ENCODE peak calls at places on chromosome 22, in seven cellular contexts. X is MM.1S, C is neural progenitor cell, B is neural crest cell, F is omental fat pad, W is BJ, J is AG04450. G is an unnamed sample.

GRCh38 chr22:50528682-50529415 is 963 bp downstream of the TYMP start:
- DNase-seq in J (no peak), B (no peak), X (no peak), W (no peak), C (no peak), F (no peak), G (no peak)

GRCh38 chr22:27614291-27615007 is 187.1 kb downstream of the MN1 start:
- DNase-seq in J (no peak), F (no peak), C (no peak), W (no peak), B (no peak), X (no peak), G (no peak)

GRCh38 chr22:29311468-29312217 is 3.9 kb downstream of the RASL10A start:
- DNase-seq in F (no peak), J (no peak), C (no peak), X (no peak), W (no peak), B (no peak), G (no peak)

GRCh38 chr22:37186228-37186996 is 1.6 kb downstream of the C1QTNF6 start:
- DNase-seq in J (peak; percentile 57), B (no peak), X (peak; percentile 68), W (no peak), F (no peak), C (peak; percentile 61), G (peak; percentile 27)

GRCh38 chr22:35619336-35620094 is 2.4 kb upstream of the MB start:
- DNase-seq in X (no peak), J (no peak), B (no peak), C (no peak), F (no peak), W (no peak), G (no peak)

GRCh38 chr22:32967285-32968101 is 90.7 kb downstream of the SYN3 start:
- DNase-seq in X (no peak), J (no peak), F (no peak), W (no peak), B (no peak), C (no peak), G (no peak)

GRCh38 chr22:37552560-37553163 is 7.6 kb upstream of the CDC42EP1 start:
- DNase-seq in W (no peak), C (peak; percentile 94), F (no peak), J (no peak), B (no peak), X (no peak), G (peak; percentile 52)

GRCh38 chr22:30386960-30387848 is at the start of gene RNF215:
- DNase-seq in F (peak; percentile 35), X (peak; percentile 83), C (peak; percentile 94), B (peak; percentile 87), J (peak; percentile 18), W (no peak), G (peak; percentile 96)

GRCh38 chr22:37638351-37639069 is 959 bp upstream of the SH3BP1 start:
- DNase-seq in B (no peak), J (no peak), C (no peak), W (no peak), X (peak; percentile 76), F (no peak), G (no peak)

GRCh38 chr22:22968366-22968765 is 80.8 kb downstream of the IGLL5 start:
- DNase-seq in J (no peak), C (no peak), F (no peak), B (no peak), X (no peak), W (no peak), G (no peak)

GRCh38 chr22:50600541-50600940 is at the start of gene MAPK8IP2:
- DNase-seq in C (peak; percentile 65), W (no peak), B (no peak), J (no peak), F (no peak), X (no peak), G (no peak)

GRCh38 chr22:32844251-32844650 is 42.7 kb downstream of the TIMP3 start:
- DNase-seq in W (no peak), J (no peak), B (no peak), C (no peak), X (no peak), F (no peak), G (no peak)

GRCh38 chr22:27554106-27554814 is 247.3 kb downstream of the MN1 start:
- DNase-seq in C (peak; percentile 40), F (no peak), X (no peak), W (no peak), B (no peak), J (no peak), G (no peak)

GRCh38 chr22:17257578-17257977 is 38.3 kb upstream of the ADA2 start:
- DNase-seq in X (peak; percentile 92), F (no peak), J (no peak), W (no peak), B (no peak), C (peak; percentile 50), G (no peak)

GRCh38 chr22:49929553-49929979 is 11.1 kb downstream of the CRELD2 start:
- DNase-seq in B (peak; percentile 75), X (peak; percentile 71), W (no peak), J (no peak), F (no peak), C (peak; percentile 88), G (peak; percentile 89)

GRCh38 chr22:27927608-27928007 is 8.6 kb upstream of the PITPNB start:
- DNase-seq in B (no peak), F (no peak), X (no peak), C (no peak), J (no peak), W (no peak), G (no peak)

GRCh38 chr22:50016988-50017700 is 4.6 kb upstream of the IL17REL start:
- DNase-seq in J (no peak), X (no peak), C (peak; percentile 1), B (no peak), F (no peak), W (no peak), G (no peak)

GRCh38 chr22:27668828-27669797 is 132.4 kb downstream of the MN1 start:
- DNase-seq in X (no peak), J (no peak), B (no peak), F (no peak), W (peak; percentile 7), C (no peak), G (no peak)

GRCh38 chr22:17192186-17192585 is 27.0 kb downstream of the ADA2 start:
- DNase-seq in J (no peak), X (no peak), F (no peak), B (no peak), C (no peak), W (no peak), G (no peak)

GRCh38 chr22:40679964-40680818 is 907 bp downstream of the MCHR1 start:
- DNase-seq in J (no peak), C (peak; percentile 69), F (no peak), W (no peak), X (no peak), B (no peak), G (peak; percentile 24)

GRCh38 chr22:22773979-22774738 is 113.5 kb upstream of the IGLL5 start:
- DNase-seq in W (no peak), F (no peak), B (no peak), C (no peak), J (no peak), X (no peak), G (no peak)

GRCh38 chr22:19745155-19746133 is 15.1 kb upstream of the TBX1 start:
- DNase-seq in X (no peak), W (no peak), J (no peak), F (no peak), C (no peak), B (no peak), G (no peak)

GRCh38 chr22:19742160-19743066 is 18.2 kb upstream of the TBX1 start:
- DNase-seq in W (no peak), J (no peak), B (no peak), F (no peak), C (no peak), X (no peak), G (no peak)

GRCh38 chr22:19743626-19744025 is 17.0 kb upstream of the TBX1 start:
- DNase-seq in W (no peak), X (no peak), J (no peak), C (no peak), F (no peak), B (no peak), G (no peak)

GRCh38 chr22:19743081-19743480 is 17.5 kb upstream of the TBX1 start:
- DNase-seq in C (no peak), F (no peak), W (no peak), B (no peak), J (no peak), X (no peak), G (no peak)

GRCh38 chr22:19744350-19745006 is 16.1 kb upstream of the TBX1 start:
- DNase-seq in J (no peak), X (no peak), W (no peak), F (no peak), B (no peak), C (no peak), G (no peak)
- TF ChIP-seq CTCF in J (no peak), X (no peak), W (no peak), F (no peak), B (no peak), C (no peak), G (no peak)

DNA sequence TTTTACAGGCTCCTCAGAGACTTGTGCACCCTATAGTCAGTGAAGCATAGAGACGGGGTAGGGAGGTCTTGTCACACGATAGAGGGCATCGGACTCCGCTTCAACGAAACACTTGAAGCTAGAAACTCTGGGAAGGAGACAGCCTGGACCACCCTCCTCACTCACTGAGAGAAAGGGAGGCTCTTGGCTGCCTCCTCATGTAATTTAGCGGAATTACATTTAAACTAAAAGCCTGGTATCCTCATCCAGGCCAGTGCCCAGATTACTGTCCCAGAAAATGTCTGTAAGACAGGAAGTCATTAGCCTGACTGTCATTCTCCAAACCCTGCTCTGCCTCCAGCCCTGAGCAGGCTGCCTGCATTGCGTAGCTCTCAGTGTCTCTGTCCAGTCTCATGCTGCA is 36.0 kb downstream of the TTLL1 start:
- DNase-seq in F (no peak), J (no peak), C (peak; percentile 34), X (no peak), B (peak; percentile 12), W (no peak), G (no peak)
- TF ChIP-seq CTCF in F (no peak), J (peak; percentile 17), C (peak; percentile 40), X (no peak), B (peak; percentile 49), W (peak; percentile 22), G (peak; percentile 56)

GRCh38 chr22:42880815-42881214 is 23.7 kb upstream of the ARFGAP3 start:
- DNase-seq in J (no peak), B (no peak), C (no peak), W (no peak), F (no peak), X (no peak), G (no peak)
- TF ChIP-seq CTCF in J (peak; percentile 16), B (peak; percentile 21), C (peak; percentile 30), W (peak; percentile 27), F (no peak), X (no peak), G (no peak)

GRCh38 chr22:44366372-44367310 is 53.9 kb upstream of the SHISAL1 start:
- DNase-seq in C (no peak), X (no peak), B (no peak), F (no peak), J (no peak), W (no peak), G (no peak)

GRCh38 chr22:44368611-44369010 is 55.9 kb upstream of the SHISAL1 start:
- DNase-seq in J (no peak), B (no peak), C (no peak), W (no peak), F (no peak), X (no peak), G (no peak)

GRCh38 chr22:44371741-44372525 is 59.2 kb upstream of the SHISAL1 start:
- DNase-seq in J (no peak), X (no peak), B (no peak), C (no peak), W (no peak), F (no peak), G (no peak)

GRCh38 chr22:44369916-44370804 is 57.4 kb upstream of the SHISAL1 start:
- DNase-seq in C (no peak), W (no peak), J (no peak), B (no peak), X (no peak), F (no peak), G (no peak)

GRCh38 chr22:44369241-44369652 is 56.5 kb upstream of the SHISAL1 start:
- DNase-seq in J (no peak), F (no peak), X (no peak), C (peak; percentile 52), B (no peak), W (no peak), G (peak; percentile 29)
- TF ChIP-seq CTCF in J (peak; percentile 12), F (no peak), X (peak; percentile 39), C (peak; percentile 62), B (peak; percentile 38), W (no peak), G (peak; percentile 55)

G was measured in endothelial cell.